ENCODE peak calls at places on chromosome 11, in six cellular contexts. One of them, this sample, is unnamed.
A peak's percentile ranks its signal among the peaks of the same experiment; 100 is the strongest.

GRCh38 chr11:129698212-129698611 is 117.4 kb upstream of the TMEM45B start:
- DNase-seq in NB4: peak; percentile 54
- DNase-seq in A549: no peak
- DNase-seq in K562: no peak
- DNase-seq in HepG2: no peak
- DNase-seq in GM12878: no peak
- DNase-seq in this sample: no peak

GRCh38 chr11:134531331-134532135 is 119.5 kb upstream of the B3GAT1 start:
- DNase-seq in NB4: no peak
- DNase-seq in A549: no peak
- DNase-seq in K562: no peak
- DNase-seq in HepG2: no peak
- DNase-seq in GM12878: no peak
- DNase-seq in this sample: no peak

GRCh38 chr11:84316866-84317560 is 1030.8 kb upstream of the CCDC90B start:
- DNase-seq in NB4: no peak
- DNase-seq in A549: no peak
- DNase-seq in K562: no peak
- DNase-seq in HepG2: no peak
- DNase-seq in GM12878: no peak
- DNase-seq in this sample: no peak

GRCh38 chr11:116148056-116148455 is 624.7 kb downstream of the BUD13 start:
- DNase-seq in NB4: no peak
- DNase-seq in A549: no peak
- DNase-seq in K562: no peak
- DNase-seq in HepG2: no peak
- DNase-seq in GM12878: no peak
- DNase-seq in this sample: no peak

GRCh38 chr11:3808846-3809623 is 675 bp downstream of the PGAP2 start:
- DNase-seq in NB4: peak; percentile 80
- DNase-seq in A549: peak; percentile 91
- DNase-seq in K562: peak; percentile 61
- DNase-seq in HepG2: peak; percentile 74
- DNase-seq in GM12878: peak; percentile 41
- DNase-seq in this sample: peak; percentile 60

GRCh38 chr11:10638285-10638684 is 55.3 kb downstream of the IRAG1 start:
- DNase-seq in NB4: no peak
- DNase-seq in A549: no peak
- DNase-seq in K562: no peak
- DNase-seq in HepG2: no peak
- DNase-seq in GM12878: no peak
- DNase-seq in this sample: no peak

GRCh38 chr11:128135451-128135850 is 451.9 kb downstream of the ETS1 start:
- DNase-seq in NB4: no peak
- DNase-seq in A549: no peak
- DNase-seq in K562: no peak
- DNase-seq in HepG2: no peak
- DNase-seq in GM12878: no peak
- DNase-seq in this sample: no peak

GRCh38 chr11:12914401-12914912 is 94.7 kb upstream of the RASSF10 start:
- DNase-seq in NB4: peak; percentile 28
- DNase-seq in A549: peak; percentile 63
- DNase-seq in K562: peak; percentile 48
- DNase-seq in HepG2: no peak
- DNase-seq in GM12878: no peak
- DNase-seq in this sample: no peak

GRCh38 chr11:123945132-123945531 is 1.5 kb upstream of the OR6T1 start:
- DNase-seq in NB4: no peak
- DNase-seq in A549: no peak
- DNase-seq in K562: no peak
- DNase-seq in HepG2: no peak
- DNase-seq in GM12878: no peak
- DNase-seq in this sample: no peak

GRCh38 chr11:74278721-74279148 is 32.7 kb downstream of the P4HA3 start:
- DNase-seq in NB4: no peak
- DNase-seq in A549: peak; percentile 68
- DNase-seq in K562: no peak
- DNase-seq in HepG2: no peak
- DNase-seq in GM12878: no peak
- DNase-seq in this sample: peak; percentile 21

GRCh38 chr11:95121687-95122086 is 32.0 kb downstream of the ENDOD1 start:
- DNase-seq in NB4: no peak
- DNase-seq in A549: no peak
- DNase-seq in K562: no peak
- DNase-seq in HepG2: peak; percentile 9
- DNase-seq in GM12878: no peak
- DNase-seq in this sample: no peak

GRCh38 chr11:107691003-107691402 is 20.9 kb downstream of the SLN start:
- DNase-seq in NB4: no peak
- DNase-seq in A549: no peak
- DNase-seq in K562: no peak
- DNase-seq in HepG2: no peak
- DNase-seq in GM12878: no peak
- DNase-seq in this sample: peak; percentile 52

GRCh38 chr11:110909331-110909730 is 197.1 kb upstream of the ARHGAP20 start:
- DNase-seq in NB4: no peak
- DNase-seq in A549: no peak
- DNase-seq in K562: no peak
- DNase-seq in HepG2: no peak
- DNase-seq in GM12878: no peak
- DNase-seq in this sample: no peak

GRCh38 chr11:48063424-48063978 is 83.1 kb downstream of the PTPRJ start:
- DNase-seq in NB4: no peak
- DNase-seq in A549: peak; percentile 57
- DNase-seq in K562: no peak
- DNase-seq in HepG2: no peak
- DNase-seq in GM12878: no peak
- DNase-seq in this sample: peak; percentile 57

GRCh38 chr11:31645747-31646146 is 136.2 kb downstream of the ELP4 start:
- DNase-seq in NB4: no peak
- DNase-seq in A549: peak; percentile 13
- DNase-seq in K562: no peak
- DNase-seq in HepG2: peak; percentile 20
- DNase-seq in GM12878: no peak
- DNase-seq in this sample: peak; percentile 84

GRCh38 chr11:69486056-69486772 is 4.8 kb downstream of the LINC01488 start:
- DNase-seq in NB4: no peak
- DNase-seq in A549: no peak
- DNase-seq in K562: no peak
- DNase-seq in HepG2: no peak
- DNase-seq in GM12878: no peak
- DNase-seq in this sample: no peak

GRCh38 chr11:76838422-76839068 is 22.2 kb upstream of the ACER3 start:
- DNase-seq in NB4: peak; percentile 22
- DNase-seq in A549: peak; percentile 41
- DNase-seq in K562: peak; percentile 61
- DNase-seq in HepG2: peak; percentile 45
- DNase-seq in GM12878: no peak
- DNase-seq in this sample: peak; percentile 69

GRCh38 chr11:27290261-27290660 is 72.8 kb downstream of the CCDC34 start:
- DNase-seq in NB4: no peak
- DNase-seq in A549: no peak
- DNase-seq in K562: no peak
- DNase-seq in HepG2: no peak
- DNase-seq in GM12878: no peak
- DNase-seq in this sample: no peak

GRCh38 chr11:15073361-15074205 is at the start of gene CALCB:
- DNase-seq in NB4: no peak
- DNase-seq in A549: no peak
- DNase-seq in K562: no peak
- DNase-seq in HepG2: no peak
- DNase-seq in GM12878: no peak
- DNase-seq in this sample: no peak

GRCh38 chr11:14451825-14452224 is 47.8 kb downstream of the COPB1 start:
- DNase-seq in NB4: peak; percentile 27
- DNase-seq in A549: no peak
- DNase-seq in K562: no peak
- DNase-seq in HepG2: no peak
- DNase-seq in GM12878: no peak
- DNase-seq in this sample: no peak

GRCh38 chr11:112613051-112613972 is 347.9 kb upstream of the NCAM1 start:
- DNase-seq in NB4: no peak
- DNase-seq in A549: no peak
- DNase-seq in K562: no peak
- DNase-seq in HepG2: peak; percentile 23
- DNase-seq in GM12878: no peak
- DNase-seq in this sample: peak; percentile 58

GRCh38 chr11:34886609-34887008 is 29.6 kb downstream of the APIP start:
- DNase-seq in NB4: no peak
- DNase-seq in A549: no peak
- DNase-seq in K562: no peak
- DNase-seq in HepG2: peak; percentile 28
- DNase-seq in GM12878: no peak
- DNase-seq in this sample: no peak

GRCh38 chr11:106879029-106879428 is 139.2 kb downstream of the GUCY1A2 start:
- DNase-seq in NB4: no peak
- DNase-seq in A549: no peak
- DNase-seq in K562: no peak
- DNase-seq in HepG2: no peak
- DNase-seq in GM12878: no peak
- DNase-seq in this sample: no peak

GRCh38 chr11:95364324-95365295 is 133.6 kb upstream of the SESN3 start:
- DNase-seq in NB4: peak; percentile 84
- DNase-seq in A549: peak; percentile 36
- DNase-seq in K562: no peak
- DNase-seq in HepG2: peak; percentile 79
- DNase-seq in GM12878: no peak
- DNase-seq in this sample: no peak

GRCh38 chr11:42591841-42592240 is 720.0 kb upstream of the API5 start:
- DNase-seq in NB4: no peak
- DNase-seq in A549: no peak
- DNase-seq in K562: no peak
- DNase-seq in HepG2: no peak
- DNase-seq in GM12878: no peak
- DNase-seq in this sample: no peak

GRCh38 chr11:103944251-103944944 is 92.0 kb upstream of the DDI1 start:
- DNase-seq in NB4: no peak
- DNase-seq in A549: no peak
- DNase-seq in K562: no peak
- DNase-seq in HepG2: no peak
- DNase-seq in GM12878: no peak
- DNase-seq in this sample: no peak

GRCh38 chr11:125174686-125175085 is 10.1 kb downstream of the PKNOX2 start:
- DNase-seq in NB4: no peak
- DNase-seq in A549: no peak
- DNase-seq in K562: no peak
- DNase-seq in HepG2: no peak
- DNase-seq in GM12878: no peak
- DNase-seq in this sample: no peak
- TF ChIP-seq CTCF in NB4: no peak
- TF ChIP-seq CTCF in A549: no peak
- TF ChIP-seq CTCF in K562: no peak
- TF ChIP-seq CTCF in HepG2: no peak
- TF ChIP-seq CTCF in GM12878: no peak
- TF ChIP-seq CTCF in this sample: no peak

GRCh38 chr11:44005076-44005800 is 42.5 kb upstream of the ACCSL start:
- DNase-seq in NB4: no peak
- DNase-seq in A549: no peak
- DNase-seq in K562: no peak
- DNase-seq in HepG2: no peak
- DNase-seq in GM12878: no peak
- DNase-seq in this sample: no peak
- H3K4me3 ChIP-seq in NB4: no peak overlapping the region
- H3K4me3 ChIP-seq in A549: no peak overlapping the region
- H3K4me3 ChIP-seq in K562: no peak overlapping the region
- H3K4me3 ChIP-seq in HepG2: no peak overlapping the region
- H3K4me3 ChIP-seq in GM12878: no peak overlapping the region
- H3K4me3 ChIP-seq in this sample: no peak overlapping the region

GRCh38 chr11:64619811-64620285 is 28.8 kb downstream of the SLC22A12 start:
- DNase-seq in NB4: peak; percentile 92
- DNase-seq in A549: no peak
- DNase-seq in K562: peak; percentile 63
- DNase-seq in HepG2: peak; percentile 41
- DNase-seq in GM12878: no peak
- DNase-seq in this sample: peak; percentile 10
- TF ChIP-seq MYC in NB4: peak; percentile 90
- TF ChIP-seq MYC in A549: no peak
- TF ChIP-seq MYC in K562: no peak
- TF ChIP-seq MYC in HepG2: no peak
- TF ChIP-seq MYC in GM12878: no peak
- TF ChIP-seq MYC in this sample: no peak

GRCh38 chr11:33635161-33635560 is 65.5 kb downstream of the C11orf91 start:
- DNase-seq in NB4: no peak
- DNase-seq in A549: no peak
- DNase-seq in K562: no peak
- DNase-seq in HepG2: no peak
- DNase-seq in GM12878: no peak
- DNase-seq in this sample: no peak

GRCh38 chr11:33633251-33634003 is 67.2 kb downstream of the C11orf91 start:
- DNase-seq in NB4: no peak
- DNase-seq in A549: peak; percentile 80
- DNase-seq in K562: no peak
- DNase-seq in HepG2: peak; percentile 82
- DNase-seq in GM12878: no peak
- DNase-seq in this sample: no peak

GRCh38 chr11:33634291-33634834 is 66.3 kb downstream of the C11orf91 start:
- DNase-seq in NB4: no peak
- DNase-seq in A549: peak; percentile 53
- DNase-seq in K562: no peak
- DNase-seq in HepG2: no peak
- DNase-seq in GM12878: no peak
- DNase-seq in this sample: no peak

GRCh38 chr11:33631749-33632091 is 68.9 kb downstream of the C11orf91 start:
- DNase-seq in NB4: no peak
- DNase-seq in A549: no peak
- DNase-seq in K562: no peak
- DNase-seq in HepG2: no peak
- DNase-seq in GM12878: no peak
- DNase-seq in this sample: no peak

DNA sequence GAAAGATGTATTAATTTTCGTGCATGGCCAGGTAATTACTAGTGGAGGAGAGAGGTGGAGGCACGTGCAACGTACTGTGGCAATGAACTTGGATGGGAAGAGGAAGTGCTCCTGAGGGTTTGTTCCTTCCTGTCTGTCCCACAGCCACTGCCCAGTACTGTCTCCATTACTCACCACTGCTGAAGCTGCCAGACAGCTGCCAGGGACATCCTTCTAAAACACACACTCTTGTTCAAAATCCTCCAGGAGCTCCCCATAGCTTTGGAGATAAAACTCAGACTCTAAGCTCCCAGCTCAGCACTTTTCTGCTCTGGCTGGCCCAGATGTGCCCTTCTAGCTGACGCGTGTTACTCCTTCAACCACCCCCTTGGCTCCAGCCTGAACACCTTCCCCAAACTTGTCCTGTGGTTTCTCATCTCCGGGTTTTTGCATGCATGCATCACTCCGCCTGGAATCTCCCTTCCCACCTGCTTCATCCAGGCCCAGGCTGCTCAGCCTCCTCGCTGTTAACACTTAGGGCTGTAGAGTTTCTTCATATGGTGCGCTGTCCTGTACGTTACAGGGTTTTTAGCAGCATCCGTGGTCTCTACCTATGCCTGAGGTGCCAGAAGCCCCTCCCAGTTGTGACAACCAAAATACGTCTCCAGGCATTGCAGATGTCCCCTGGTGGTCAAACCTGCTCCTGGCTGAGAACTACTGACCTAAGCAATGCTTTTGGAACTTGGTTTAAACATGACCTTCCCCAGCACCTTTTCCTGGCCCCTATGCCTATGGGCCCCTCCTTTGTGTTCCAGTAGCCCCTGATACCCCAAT is 69.5 kb downstream of the C11orf91 start:
- DNase-seq in NB4: no peak
- DNase-seq in A549: no peak
- DNase-seq in K562: no peak
- DNase-seq in HepG2: no peak
- DNase-seq in GM12878: no peak
- DNase-seq in this sample: no peak
- TF ChIP-seq CTCF in NB4: no peak
- TF ChIP-seq CTCF in A549: no peak
- TF ChIP-seq CTCF in K562: no peak
- TF ChIP-seq CTCF in HepG2: no peak
- TF ChIP-seq CTCF in GM12878: no peak
- TF ChIP-seq CTCF in this sample: no peak

This sample was measured in endothelial cell of umbilical vein.